ENCODE peak calls at places on chromosomes 11 and 22, in seven cellular contexts. V, Y, F, O, T, S and Z are unnamed samples.

GRCh38 chr11:117037279-117037951 is 60.8 kb downstream of the SIK3 start:
- DNase-seq in V (no peak), Y (no peak), F (no peak), O (no peak), T (no peak), S (no peak), Z (no peak)

GRCh38 chr11:113444469-113445122 is 30.6 kb downstream of the DRD2 start:
- DNase-seq in V (no peak), Y (no peak), F (no peak), O (no peak), T (no peak), S (no peak), Z (no peak)

GRCh38 chr22:30226192-30226832 is 20.2 kb downstream of the LIF start:
- DNase-seq in V (no peak), Y (no peak), F (no peak), O (no peak), T (no peak), S (peak), Z (no peak)

GRCh38 chr22:43155789-43156188 is 4.4 kb downstream of the TSPO start:
- DNase-seq in V (no peak), Y (no peak), F (no peak), O (no peak), T (no peak), S (no peak), Z (no peak)

GRCh38 chr11:85863855-85864254 is 8.7 kb downstream of the CCDC83 start:
- DNase-seq in V (no peak), Y (no peak), F (no peak), O (no peak), T (no peak), S (no peak), Z (peak)

GRCh38 chr11:2674681-2675131 is 25.1 kb downstream of the KCNQ1OT1 start:
- DNase-seq in V (no peak), Y (no peak), F (peak), O (no peak), T (no peak), S (no peak), Z (no peak)

GRCh38 chr11:79087957-79088318 is 352.9 kb downstream of the TENM4 start:
- DNase-seq in V (no peak), Y (no peak), F (no peak), O (no peak), T (no peak), S (no peak), Z (no peak)

GRCh38 chr11:86954288-86955110 is 696 bp downstream of the FZD4 start:
- DNase-seq in V (peak), Y (peak), F (peak), O (peak), T (no peak), S (no peak), Z (peak)

GRCh38 chr11:31645747-31646146 is 136.2 kb downstream of the ELP4 start:
- DNase-seq in V (no peak), Y (no peak), F (no peak), O (no peak), T (peak), S (peak), Z (no peak)

GRCh38 chr11:2264366-2265011 is 5.9 kb downstream of the ASCL2 start:
- DNase-seq in V (no peak), Y (no peak), F (no peak), O (no peak), T (no peak), S (no peak), Z (no peak)

GRCh38 chr11:57648791-57649735 is 649 bp downstream of the YPEL4 start:
- DNase-seq in V (no peak), Y (no peak), F (no peak), O (no peak), T (no peak), S (no peak), Z (no peak)

GRCh38 chr11:19432370-19433163 is 191.8 kb upstream of the E2F8 start:
- DNase-seq in V (no peak), Y (no peak), F (no peak), O (no peak), T (peak), S (peak), Z (peak)

GRCh38 chr22:50348058-50348457 is 4.9 kb downstream of the PPP6R2 start:
- DNase-seq in V (no peak), Y (no peak), F (no peak), O (no peak), T (no peak), S (no peak), Z (no peak)

GRCh38 chr11:122852071-122852831 is 14.0 kb downstream of the CRTAM start:
- DNase-seq in V (no peak), Y (no peak), F (no peak), O (no peak), T (no peak), S (peak), Z (peak)

GRCh38 chr11:94674005-94674491 is 94.1 kb upstream of the AMOTL1 start:
- DNase-seq in V (peak), Y (peak), F (no peak), O (no peak), T (no peak), S (no peak), Z (no peak)

GRCh38 chr11:70233511-70233919 is 30.4 kb downstream of the FADD start:
- DNase-seq in V (no peak), Y (no peak), F (no peak), O (no peak), T (peak), S (peak), Z (peak)

GRCh38 chr11:102007567-102008437 is 39.4 kb upstream of the CFAP300 start:
- DNase-seq in V (no peak), Y (no peak), F (no peak), O (no peak), T (no peak), S (peak), Z (peak)

GRCh38 chr22:37176464-37177061 is 11.5 kb downstream of the C1QTNF6 start:
- DNase-seq in V (peak), Y (peak), F (no peak), O (no peak), T (no peak), S (peak), Z (peak)

GRCh38 chr22:23273445-23274145 is 93.3 kb downstream of the BCR start:
- DNase-seq in V (no peak), Y (no peak), F (no peak), O (no peak), T (no peak), S (no peak), Z (no peak)

GRCh38 chr11:19828382-19829108 is 115.9 kb downstream of the NAV2 start:
- DNase-seq in V (no peak), Y (no peak), F (no peak), O (no peak), T (no peak), S (no peak), Z (peak)

GRCh38 chr11:11577246-11577855 is 44.5 kb downstream of the GALNT18 start:
- DNase-seq in V (no peak), Y (no peak), F (no peak), O (no peak), T (peak), S (peak), Z (no peak)

GRCh38 chr11:32173435-32173834 is 82.6 kb downstream of the RCN1 start:
- DNase-seq in V (peak), Y (peak), F (peak), O (peak), T (peak), S (peak), Z (peak)

GRCh38 chr11:33258631-33259184 is 1.5 kb downstream of the HIPK3 start:
- DNase-seq in V (no peak), Y (no peak), F (no peak), O (no peak), T (no peak), S (peak), Z (no peak)

GRCh38 chr11:62539238-62539925 is 7.2 kb downstream of the AHNAK start:
- DNase-seq in V (peak), Y (peak), F (no peak), O (no peak), T (peak), S (peak), Z (peak)

GRCh38 chr11:1503708-1504104 is 17.1 kb upstream of the MOB2 start:
- DNase-seq in V (peak), Y (no peak), F (no peak), O (no peak), T (no peak), S (no peak), Z (no peak)

GRCh38 chr11:44729718-44730117 is 3.0 kb downstream of the TSPAN18 start:
- DNase-seq in V (no peak), Y (no peak), F (no peak), O (no peak), T (no peak), S (no peak), Z (peak)

GRCh38 chr11:69697489-69697843 is 6.4 kb downstream of the FGF19 start:
- DNase-seq in V (no peak), Y (no peak), F (no peak), O (no peak), T (no peak), S (no peak), Z (no peak)

GRCh38 chr11:20712912-20713311 is 43.5 kb downstream of the NELL1 start:
- DNase-seq in V (no peak), Y (no peak), F (no peak), O (no peak), T (no peak), S (no peak), Z (no peak)

GRCh38 chr11:65777241-65777640 is 3.5 kb downstream of the AP5B1 start:
- DNase-seq in V (no peak), Y (no peak), F (no peak), O (no peak), T (no peak), S (no peak), Z (no peak)

GRCh38 chr11:65777821-65778361 is 2.9 kb downstream of the AP5B1 start:
- DNase-seq in V (no peak), Y (no peak), F (no peak), O (no peak), T (no peak), S (no peak), Z (no peak)

GRCh38 chr11:65776710-65777141 is 4.0 kb downstream of the AP5B1 start:
- DNase-seq in V (no peak), Y (no peak), F (peak), O (no peak), T (no peak), S (no peak), Z (no peak)

GRCh38 chr11:65774525-65775306 is 6.1 kb downstream of the AP5B1 start:
- DNase-seq in V (no peak), Y (no peak), F (no peak), O (no peak), T (no peak), S (no peak), Z (no peak)

GRCh38 chr11:65776196-65776595 is 4.6 kb downstream of the AP5B1 start:
- DNase-seq in V (no peak), Y (no peak), F (no peak), O (no peak), T (no peak), S (peak), Z (peak)
- TF ChIP-seq POLR2A in V (no peak), Y (no peak), F (no peak), O (no peak), T (no peak), S (no peak), Z (no peak)

DNA sequence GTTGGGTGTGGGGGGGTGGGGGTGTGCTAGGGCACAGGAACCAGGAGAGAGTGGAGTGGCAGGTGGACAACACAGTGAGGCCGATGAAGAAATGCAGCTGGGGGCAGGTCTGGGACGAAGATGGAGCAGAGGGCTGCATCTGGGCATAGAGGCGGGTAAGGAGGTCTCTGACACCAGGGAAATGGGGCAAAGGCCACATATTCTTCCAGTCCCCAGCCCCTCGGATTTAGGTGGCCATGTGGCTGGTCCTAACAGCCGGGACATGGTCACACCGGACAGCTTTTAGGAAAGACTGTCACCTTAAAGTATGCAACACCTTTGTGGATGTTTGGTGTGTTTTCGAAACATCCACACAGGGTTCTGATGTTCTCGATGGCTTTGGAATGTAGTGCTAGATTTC is 5.0 kb upstream of the PARVG start:
- DNase-seq in V (no peak), Y (no peak), F (no peak), O (no peak), T (no peak), S (no peak), Z (no peak)
- TF ChIP-seq POLR2A in V (no peak), Y (no peak), F (no peak), O (no peak), T (no peak), S (no peak), Z (no peak)

GRCh38 chr11:6488831-6489230 is 7.5 kb downstream of the TIMM10B start:
- DNase-seq in V (no peak), Y (no peak), F (no peak), O (no peak), T (no peak), S (no peak), Z (no peak)
- TF ChIP-seq POLR2A in V (no peak), Y (no peak), F (no peak), O (no peak), T (no peak), S (no peak), Z (no peak)

GRCh38 chr11:119483341-119483880 is 60.4 kb upstream of the THY1 start:
- DNase-seq in V (peak), Y (no peak), F (no peak), O (no peak), T (no peak), S (no peak), Z (no peak)
- TF ChIP-seq POLR2A in V (no peak), Y (no peak), F (no peak), O (no peak), T (no peak), S (no peak), Z (no peak)

GRCh38 chr11:97979741-97980140 is 1041.0 kb upstream of the CNTN5 start:
- DNase-seq in V (no peak), Y (no peak), F (no peak), O (no peak), T (no peak), S (no peak), Z (no peak)

GRCh38 chr11:97977726-97978125 is 1043.0 kb upstream of the CNTN5 start:
- DNase-seq in V (no peak), Y (no peak), F (no peak), O (no peak), T (no peak), S (no peak), Z (no peak)

DNA sequence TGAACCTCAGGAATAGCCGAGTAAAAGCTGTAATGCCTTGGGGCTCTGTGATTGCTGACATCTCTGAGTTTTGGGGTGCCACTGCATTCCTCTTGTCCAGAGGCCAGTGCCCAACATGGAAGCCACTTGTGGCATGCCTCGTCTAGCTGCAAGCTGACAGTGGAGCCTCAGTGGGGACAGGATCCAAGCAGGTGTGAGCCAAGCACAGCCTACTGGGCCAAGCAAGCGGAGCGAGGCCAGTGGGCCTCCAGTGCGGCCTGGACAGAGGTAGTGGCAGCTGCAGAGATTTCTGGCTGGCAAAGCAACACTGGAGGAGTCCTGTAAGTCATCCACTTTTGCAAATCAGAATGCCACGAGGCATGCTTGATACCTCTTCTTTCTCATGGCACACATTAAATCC is 1038.2 kb upstream of the CNTN5 start:
- DNase-seq in V (no peak), Y (no peak), F (no peak), O (no peak), T (no peak), S (no peak), Z (no peak)
- TF ChIP-seq POLR2A in V (no peak), Y (no peak), F (no peak), O (no peak), T (no peak), S (no peak), Z (no peak)